ENCODE peak calls at places on chromosomes 4 and X, in eight cellular contexts. One of them, this sample, is unnamed.

GRCh38 chr4:86306816-86307215 is 53.0 kb downstream of the MAPK10 start:
- DNase-seq in activated CD8-positive, alpha-beta memory T cell treated with anti-CD3 and anti-CD28 coated beads, Interleukin-2, amount 10 ng/mL, durations not matched to agents 7 days and 5 days: no peak
- DNase-seq in nephron progenitor cell: no peak
- DNase-seq in AG04450: peak; percentile 30
- DNase-seq in AG08395: peak; percentile 43
- DNase-seq in left colon: no peak
- DNase-seq in heart right ventricle: no peak
- DNase-seq in nucleus accumbens: no peak
- DNase-seq in this sample: no peak

GRCh38 chrX:68832101-68832416 is 3.2 kb downstream of the EFNB1 start:
- DNase-seq in activated CD8-positive, alpha-beta memory T cell treated with anti-CD3 and anti-CD28 coated beads, Interleukin-2, amount 10 ng/mL, durations not matched to agents 7 days and 5 days: no peak
- DNase-seq in nephron progenitor cell: no peak
- DNase-seq in AG04450: peak; percentile 33
- DNase-seq in AG08395: peak; percentile 75
- DNase-seq in left colon: no peak
- DNase-seq in heart right ventricle: peak; percentile 37
- DNase-seq in nucleus accumbens: no peak
- DNase-seq in this sample: no peak

GRCh38 chr4:80012291-80012690 is 60.7 kb downstream of the ANTXR2 start:
- DNase-seq in activated CD8-positive, alpha-beta memory T cell treated with anti-CD3 and anti-CD28 coated beads, Interleukin-2, amount 10 ng/mL, durations not matched to agents 7 days and 5 days: no peak
- DNase-seq in nephron progenitor cell: no peak
- DNase-seq in AG04450: no peak
- DNase-seq in AG08395: no peak
- DNase-seq in left colon: no peak
- DNase-seq in heart right ventricle: no peak
- DNase-seq in nucleus accumbens: no peak
- DNase-seq in this sample: no peak

GRCh38 chr4:15562114-15562513 is 92.4 kb downstream of the CC2D2A start:
- DNase-seq in activated CD8-positive, alpha-beta memory T cell treated with anti-CD3 and anti-CD28 coated beads, Interleukin-2, amount 10 ng/mL, durations not matched to agents 7 days and 5 days: no peak
- DNase-seq in nephron progenitor cell: no peak
- DNase-seq in AG04450: no peak
- DNase-seq in AG08395: no peak
- DNase-seq in left colon: no peak
- DNase-seq in heart right ventricle: no peak
- DNase-seq in nucleus accumbens: no peak
- DNase-seq in this sample: no peak

GRCh38 chrX:139563251-139563650 is 32.7 kb downstream of the F9 start:
- DNase-seq in activated CD8-positive, alpha-beta memory T cell treated with anti-CD3 and anti-CD28 coated beads, Interleukin-2, amount 10 ng/mL, durations not matched to agents 7 days and 5 days: no peak
- DNase-seq in nephron progenitor cell: no peak
- DNase-seq in AG04450: no peak
- DNase-seq in AG08395: no peak
- DNase-seq in left colon: no peak
- DNase-seq in heart right ventricle: no peak
- DNase-seq in nucleus accumbens: no peak
- DNase-seq in this sample: no peak

GRCh38 chrX:3046253-3046909 is 5.1 kb downstream of the ARSF start:
- DNase-seq in activated CD8-positive, alpha-beta memory T cell treated with anti-CD3 and anti-CD28 coated beads, Interleukin-2, amount 10 ng/mL, durations not matched to agents 7 days and 5 days: no peak
- DNase-seq in nephron progenitor cell: no peak
- DNase-seq in AG04450: no peak
- DNase-seq in AG08395: no peak
- DNase-seq in left colon: no peak
- DNase-seq in heart right ventricle: no peak
- DNase-seq in nucleus accumbens: no peak
- DNase-seq in this sample: no peak

GRCh38 chrX:26442340-26442739 is 226.4 kb downstream of the MAGEB5 start:
- DNase-seq in activated CD8-positive, alpha-beta memory T cell treated with anti-CD3 and anti-CD28 coated beads, Interleukin-2, amount 10 ng/mL, durations not matched to agents 7 days and 5 days: no peak
- DNase-seq in nephron progenitor cell: no peak
- DNase-seq in AG04450: no peak
- DNase-seq in AG08395: no peak
- DNase-seq in left colon: no peak
- DNase-seq in heart right ventricle: no peak
- DNase-seq in nucleus accumbens: no peak
- DNase-seq in this sample: no peak

GRCh38 chr4:5224340-5224739 is 173.1 kb downstream of the STK32B start:
- DNase-seq in activated CD8-positive, alpha-beta memory T cell treated with anti-CD3 and anti-CD28 coated beads, Interleukin-2, amount 10 ng/mL, durations not matched to agents 7 days and 5 days: no peak
- DNase-seq in nephron progenitor cell: no peak
- DNase-seq in AG04450: no peak
- DNase-seq in AG08395: peak; percentile 36
- DNase-seq in left colon: no peak
- DNase-seq in heart right ventricle: no peak
- DNase-seq in nucleus accumbens: no peak
- DNase-seq in this sample: no peak

GRCh38 chr4:77151246-77151645 is 5.8 kb upstream of the CCNG2 start:
- DNase-seq in activated CD8-positive, alpha-beta memory T cell treated with anti-CD3 and anti-CD28 coated beads, Interleukin-2, amount 10 ng/mL, durations not matched to agents 7 days and 5 days: no peak
- DNase-seq in nephron progenitor cell: no peak
- DNase-seq in AG04450: no peak
- DNase-seq in AG08395: no peak
- DNase-seq in left colon: no peak
- DNase-seq in heart right ventricle: no peak
- DNase-seq in nucleus accumbens: no peak
- DNase-seq in this sample: no peak

GRCh38 chr4:13626492-13627184 is 887 bp downstream of the BOD1L1 start:
- DNase-seq in activated CD8-positive, alpha-beta memory T cell treated with anti-CD3 and anti-CD28 coated beads, Interleukin-2, amount 10 ng/mL, durations not matched to agents 7 days and 5 days: no peak
- DNase-seq in nephron progenitor cell: no peak
- DNase-seq in AG04450: no peak
- DNase-seq in AG08395: no peak
- DNase-seq in left colon: no peak
- DNase-seq in heart right ventricle: no peak
- DNase-seq in nucleus accumbens: no peak
- DNase-seq in this sample: no peak

GRCh38 chr4:3031357-3032064 is 42.8 kb downstream of the HTT-AS start:
- DNase-seq in activated CD8-positive, alpha-beta memory T cell treated with anti-CD3 and anti-CD28 coated beads, Interleukin-2, amount 10 ng/mL, durations not matched to agents 7 days and 5 days: no peak
- DNase-seq in nephron progenitor cell: no peak
- DNase-seq in AG04450: no peak
- DNase-seq in AG08395: no peak
- DNase-seq in left colon: no peak
- DNase-seq in heart right ventricle: peak; percentile 30
- DNase-seq in nucleus accumbens: no peak
- DNase-seq in this sample: peak; percentile 75

GRCh38 chr4:26936284-26937065 is 75.8 kb downstream of the STIM2 start:
- DNase-seq in activated CD8-positive, alpha-beta memory T cell treated with anti-CD3 and anti-CD28 coated beads, Interleukin-2, amount 10 ng/mL, durations not matched to agents 7 days and 5 days: no peak
- DNase-seq in nephron progenitor cell: no peak
- DNase-seq in AG04450: no peak
- DNase-seq in AG08395: no peak
- DNase-seq in left colon: no peak
- DNase-seq in heart right ventricle: no peak
- DNase-seq in nucleus accumbens: no peak
- DNase-seq in this sample: no peak

GRCh38 chrX:40172169-40172979 is 74.6 kb upstream of the BCOR start:
- DNase-seq in activated CD8-positive, alpha-beta memory T cell treated with anti-CD3 and anti-CD28 coated beads, Interleukin-2, amount 10 ng/mL, durations not matched to agents 7 days and 5 days: peak; percentile 52
- DNase-seq in nephron progenitor cell: peak; percentile 54
- DNase-seq in AG04450: no peak
- DNase-seq in AG08395: no peak
- DNase-seq in left colon: peak; percentile 64
- DNase-seq in heart right ventricle: peak; percentile 73
- DNase-seq in nucleus accumbens: no peak
- DNase-seq in this sample: peak; percentile 50

GRCh38 chrX:45824471-45824870 is 623.8 kb upstream of the DIPK2B start:
- DNase-seq in activated CD8-positive, alpha-beta memory T cell treated with anti-CD3 and anti-CD28 coated beads, Interleukin-2, amount 10 ng/mL, durations not matched to agents 7 days and 5 days: peak; percentile 49
- DNase-seq in nephron progenitor cell: no peak
- DNase-seq in AG04450: peak; percentile 81
- DNase-seq in AG08395: peak; percentile 89
- DNase-seq in left colon: no peak
- DNase-seq in heart right ventricle: no peak
- DNase-seq in nucleus accumbens: no peak
- DNase-seq in this sample: no peak

GRCh38 chrX:134782796-134783195 is 124.5 kb upstream of the PLAC1 start:
- DNase-seq in activated CD8-positive, alpha-beta memory T cell treated with anti-CD3 and anti-CD28 coated beads, Interleukin-2, amount 10 ng/mL, durations not matched to agents 7 days and 5 days: no peak
- DNase-seq in nephron progenitor cell: no peak
- DNase-seq in AG04450: no peak
- DNase-seq in AG08395: peak; percentile 53
- DNase-seq in left colon: no peak
- DNase-seq in heart right ventricle: no peak
- DNase-seq in nucleus accumbens: no peak
- DNase-seq in this sample: no peak

GRCh38 chr4:143512978-143513313 is 556 bp upstream of the SMARCA5 start:
- DNase-seq in activated CD8-positive, alpha-beta memory T cell treated with anti-CD3 and anti-CD28 coated beads, Interleukin-2, amount 10 ng/mL, durations not matched to agents 7 days and 5 days: no peak
- DNase-seq in nephron progenitor cell: no peak
- DNase-seq in AG04450: no peak
- DNase-seq in AG08395: no peak
- DNase-seq in left colon: no peak
- DNase-seq in heart right ventricle: no peak
- DNase-seq in nucleus accumbens: no peak
- DNase-seq in this sample: no peak

GRCh38 chrX:67543818-67544217 is at the start of gene AR:
- DNase-seq in activated CD8-positive, alpha-beta memory T cell treated with anti-CD3 and anti-CD28 coated beads, Interleukin-2, amount 10 ng/mL, durations not matched to agents 7 days and 5 days: no peak
- DNase-seq in nephron progenitor cell: peak; percentile 74
- DNase-seq in AG04450: peak; percentile 36
- DNase-seq in AG08395: peak; percentile 15
- DNase-seq in left colon: no peak
- DNase-seq in heart right ventricle: peak; percentile 70
- DNase-seq in nucleus accumbens: no peak
- DNase-seq in this sample: peak; percentile 69

GRCh38 chrX:101260435-101260834 is 30.7 kb downstream of the TAF7L start:
- DNase-seq in activated CD8-positive, alpha-beta memory T cell treated with anti-CD3 and anti-CD28 coated beads, Interleukin-2, amount 10 ng/mL, durations not matched to agents 7 days and 5 days: no peak
- DNase-seq in nephron progenitor cell: no peak
- DNase-seq in AG04450: no peak
- DNase-seq in AG08395: peak; percentile 29
- DNase-seq in left colon: no peak
- DNase-seq in heart right ventricle: no peak
- DNase-seq in nucleus accumbens: no peak
- DNase-seq in this sample: no peak

GRCh38 chrX:25523574-25523973 is 507.8 kb upstream of the ARX start:
- DNase-seq in activated CD8-positive, alpha-beta memory T cell treated with anti-CD3 and anti-CD28 coated beads, Interleukin-2, amount 10 ng/mL, durations not matched to agents 7 days and 5 days: no peak
- DNase-seq in nephron progenitor cell: peak; percentile 36
- DNase-seq in AG04450: no peak
- DNase-seq in AG08395: no peak
- DNase-seq in left colon: no peak
- DNase-seq in heart right ventricle: no peak
- DNase-seq in nucleus accumbens: peak; percentile 5
- DNase-seq in this sample: peak; percentile 3

GRCh38 chr4:23083391-23083790 is 390.7 kb downstream of the GBA3 start:
- DNase-seq in activated CD8-positive, alpha-beta memory T cell treated with anti-CD3 and anti-CD28 coated beads, Interleukin-2, amount 10 ng/mL, durations not matched to agents 7 days and 5 days: no peak
- DNase-seq in nephron progenitor cell: no peak
- DNase-seq in AG04450: no peak
- DNase-seq in AG08395: no peak
- DNase-seq in left colon: no peak
- DNase-seq in heart right ventricle: no peak
- DNase-seq in nucleus accumbens: no peak
- DNase-seq in this sample: no peak

GRCh38 chr4:176191974-176192373 is 3.4 kb downstream of the SPATA4 start:
- DNase-seq in activated CD8-positive, alpha-beta memory T cell treated with anti-CD3 and anti-CD28 coated beads, Interleukin-2, amount 10 ng/mL, durations not matched to agents 7 days and 5 days: no peak
- DNase-seq in nephron progenitor cell: no peak
- DNase-seq in AG04450: no peak
- DNase-seq in AG08395: no peak
- DNase-seq in left colon: no peak
- DNase-seq in heart right ventricle: no peak
- DNase-seq in nucleus accumbens: no peak
- DNase-seq in this sample: no peak

GRCh38 chrX:16807548-16807947 is 21.3 kb downstream of the TXLNG start:
- DNase-seq in activated CD8-positive, alpha-beta memory T cell treated with anti-CD3 and anti-CD28 coated beads, Interleukin-2, amount 10 ng/mL, durations not matched to agents 7 days and 5 days: no peak
- DNase-seq in nephron progenitor cell: no peak
- DNase-seq in AG04450: no peak
- DNase-seq in AG08395: peak; percentile 72
- DNase-seq in left colon: no peak
- DNase-seq in heart right ventricle: no peak
- DNase-seq in nucleus accumbens: no peak
- DNase-seq in this sample: no peak

GRCh38 chr4:4492161-4492847 is 49.5 kb downstream of the STX18 start:
- DNase-seq in activated CD8-positive, alpha-beta memory T cell treated with anti-CD3 and anti-CD28 coated beads, Interleukin-2, amount 10 ng/mL, durations not matched to agents 7 days and 5 days: no peak
- DNase-seq in nephron progenitor cell: no peak
- DNase-seq in AG04450: no peak
- DNase-seq in AG08395: peak; percentile 29
- DNase-seq in left colon: no peak
- DNase-seq in heart right ventricle: no peak
- DNase-seq in nucleus accumbens: no peak
- DNase-seq in this sample: no peak

GRCh38 chr4:87116230-87116629 is 104.2 kb downstream of the KLHL8 start:
- DNase-seq in activated CD8-positive, alpha-beta memory T cell treated with anti-CD3 and anti-CD28 coated beads, Interleukin-2, amount 10 ng/mL, durations not matched to agents 7 days and 5 days: no peak
- DNase-seq in nephron progenitor cell: no peak
- DNase-seq in AG04450: no peak
- DNase-seq in AG08395: no peak
- DNase-seq in left colon: no peak
- DNase-seq in heart right ventricle: no peak
- DNase-seq in nucleus accumbens: no peak
- DNase-seq in this sample: no peak

GRCh38 chr4:117965608-117966007 is 68.7 kb upstream of the NDST3 start:
- DNase-seq in activated CD8-positive, alpha-beta memory T cell treated with anti-CD3 and anti-CD28 coated beads, Interleukin-2, amount 10 ng/mL, durations not matched to agents 7 days and 5 days: no peak
- DNase-seq in nephron progenitor cell: peak; percentile 14
- DNase-seq in AG04450: no peak
- DNase-seq in AG08395: no peak
- DNase-seq in left colon: no peak
- DNase-seq in heart right ventricle: no peak
- DNase-seq in nucleus accumbens: peak; percentile 27
- DNase-seq in this sample: no peak

This sample was measured in prostate gland.